ENCODE peak calls at places on chromosomes 2 and 18, in nine cellular contexts. P is T-helper 17 cell, K is head of caudate nucleus, W is Daoy, J is HFFc6, A is neural progenitor cell, F is WERI-Rb-1, L is posterior cingulate gyrus, U is NCI-H1092 treated with DMSO at 0.1 percent for 48 hours. B is an unnamed sample.

GRCh38 chr2:112482309-112483046 is 522 bp downstream of the TTL start:
- DNase-seq in L (peak), W (peak), U (peak), A (peak), P (peak), F (peak), J (peak), K (no peak), B (peak)

GRCh38 chr2:38152093-38152492 is 76.1 kb upstream of the CYP1B1 start:
- DNase-seq in J (no peak), U (no peak), W (no peak), A (no peak), P (no peak), F (no peak), K (no peak), L (no peak), B (no peak)

GRCh38 chr18:3720818-3721545 is 271.0 kb downstream of the TGIF1 start:
- DNase-seq in U (peak), P (no peak), L (no peak), K (no peak), F (peak), W (no peak), A (no peak), J (no peak), B (no peak)

GRCh38 chr2:233440314-233440713 is 86.0 kb downstream of the DGKD start:
- DNase-seq in F (no peak), P (no peak), J (no peak), L (peak), W (no peak), U (no peak), A (no peak), K (peak), B (peak)

GRCh38 chr2:25042321-25043240 is 705 bp downstream of the EFR3B start:
- DNase-seq in J (peak), U (peak), W (peak), P (no peak), K (no peak), F (peak), A (peak), L (peak), B (peak)

GRCh38 chr2:19038096-19039015 is 320.1 kb downstream of the OSR1 start:
- DNase-seq in L (no peak), U (no peak), J (peak), A (no peak), F (no peak), K (no peak), P (no peak), W (peak), B (no peak)

GRCh38 chr18:8241731-8242130 is 367.5 kb upstream of the RAB12 start:
- DNase-seq in J (no peak), U (no peak), W (no peak), K (no peak), F (no peak), A (no peak), L (no peak), P (no peak), B (no peak)

GRCh38 chr2:239392688-239393400 is 8.0 kb downstream of the HDAC4 start:
- DNase-seq in P (no peak), A (no peak), F (no peak), J (no peak), U (no peak), W (no peak), K (no peak), L (peak), B (peak)

GRCh38 chr2:240411261-240412160 is 24.0 kb upstream of the GPC1 start:
- DNase-seq in J (no peak), F (peak), P (peak), A (no peak), K (no peak), W (no peak), U (no peak), L (peak), B (peak)

GRCh38 chr2:171013851-171014250 is 84.8 kb downstream of the GORASP2 start:
- DNase-seq in K (no peak), P (no peak), L (no peak), U (no peak), J (no peak), F (no peak), W (no peak), A (no peak), B (no peak)

GRCh38 chr18:41395695-41396094 is 559.3 kb upstream of the PIK3C3 start:
- DNase-seq in K (no peak), U (no peak), J (no peak), W (no peak), P (no peak), F (no peak), A (no peak), L (no peak), B (no peak)

GRCh38 chr2:4763009-4763408 is 929.2 kb upstream of the SOX11 start:
- DNase-seq in W (peak), L (peak), A (peak), J (no peak), F (peak), P (no peak), K (no peak), U (peak), B (no peak)

GRCh38 chr2:199603748-199604291 is 146.1 kb upstream of the SATB2 start:
- DNase-seq in F (no peak), K (no peak), L (peak), J (no peak), A (peak), P (no peak), U (no peak), W (no peak), B (peak)

GRCh38 chr2:190180313-190181065 is 118.0 kb upstream of the MSTN start:
- DNase-seq in W (peak), A (peak), L (peak), K (peak), P (no peak), F (peak), J (no peak), U (peak), B (peak)

GRCh38 chr2:30031184-30031583 is 109.8 kb upstream of the ALK start:
- DNase-seq in W (peak), P (no peak), F (no peak), L (no peak), U (no peak), J (no peak), K (no peak), A (peak), B (no peak)

GRCh38 chr18:55764382-55764781 is 176.4 kb upstream of the TCF4 start:
- DNase-seq in U (no peak), J (no peak), W (no peak), K (no peak), L (no peak), P (no peak), A (no peak), F (no peak), B (no peak)

GRCh38 chr2:120036145-120036544 is 23.3 kb downstream of the EPB41L5 start:
- DNase-seq in L (no peak), U (no peak), W (no peak), A (no peak), P (no peak), K (no peak), J (no peak), F (no peak), B (no peak)